ENCODE peak calls at places on chromosomes 3 and 15, in four cellular contexts. H is HepG2, I is HCT116, E is K562. R is an unnamed sample. For H3K36me3, the result is how much of the 10 kb centered on the place peaks cover.

GRCh38 chr3:18100126-18100525 is 325.0 kb downstream of the SATB1 start:
- DNase-seq in H (no peak), I (no peak), E (no peak), R (no peak)

GRCh38 chr15:47769166-47769565 is 51.9 kb downstream of the SEMA6D start:
- DNase-seq in H (no peak), I (no peak), E (no peak), R (no peak)

GRCh38 chr15:25067725-25068309 is 113.0 kb downstream of the SNRPN start:
- DNase-seq in H (no peak), I (no peak), E (no peak), R (no peak)

GRCh38 chr3:184005981-184006507 is 11.6 kb downstream of the ABCC5 start:
- DNase-seq in H (no peak), I (peak), E (peak), R (no peak)

GRCh38 chr15:70539912-70540520 is 223.3 kb downstream of the UACA start:
- DNase-seq in H (no peak), I (no peak), E (no peak), R (no peak)

GRCh38 chr15:75606711-75607684 is 18.5 kb downstream of the SNUPN start:
- DNase-seq in H (no peak), I (no peak), E (peak), R (no peak)

GRCh38 chr15:39939487-39940452 is 5.9 kb downstream of the EIF2AK4 start:
- DNase-seq in H (no peak), I (no peak), E (no peak), R (no peak)

GRCh38 chr3:47860206-47860605 is 57.3 kb downstream of the DHX30 start:
- DNase-seq in H (no peak), I (no peak), E (no peak), R (no peak)

GRCh38 chr3:40054568-40055222 is 245.3 kb downstream of the MYRIP start:
- DNase-seq in H (no peak), I (no peak), E (no peak), R (no peak)

GRCh38 chr3:186059192-186059591 is 49.7 kb downstream of the ETV5 start:
- DNase-seq in H (no peak), I (no peak), E (no peak), R (no peak)

GRCh38 chr3:178155521-178155920 is 380.7 kb upstream of the KCNMB2 start:
- DNase-seq in H (no peak), I (no peak), E (no peak), R (no peak)

DNA sequence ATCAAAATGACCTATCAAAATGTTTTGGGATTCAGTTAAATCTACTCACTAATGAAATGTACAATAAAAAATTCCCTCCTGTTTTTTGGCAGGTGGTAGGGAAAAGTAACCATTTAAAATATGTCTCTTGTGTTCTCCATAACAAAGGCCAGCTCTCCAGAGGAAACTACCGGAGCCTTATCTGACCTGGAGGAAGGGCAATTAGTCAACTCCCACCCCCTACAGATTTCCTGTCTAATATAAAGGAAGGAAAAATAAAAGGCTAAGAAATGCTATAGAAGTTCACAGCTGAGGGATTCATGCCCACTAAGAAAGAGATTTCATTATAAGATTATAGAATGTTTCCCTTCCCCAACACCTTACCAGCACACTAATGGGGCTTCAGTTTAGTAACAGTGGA is 376.5 kb upstream of the KCNMB2 start:
- DNase-seq in H (no peak), I (no peak), E (no peak), R (no peak)
- H3K27ac ChIP-seq in H (no peak), I (no peak), E (no peak), R (no peak)

DNA sequence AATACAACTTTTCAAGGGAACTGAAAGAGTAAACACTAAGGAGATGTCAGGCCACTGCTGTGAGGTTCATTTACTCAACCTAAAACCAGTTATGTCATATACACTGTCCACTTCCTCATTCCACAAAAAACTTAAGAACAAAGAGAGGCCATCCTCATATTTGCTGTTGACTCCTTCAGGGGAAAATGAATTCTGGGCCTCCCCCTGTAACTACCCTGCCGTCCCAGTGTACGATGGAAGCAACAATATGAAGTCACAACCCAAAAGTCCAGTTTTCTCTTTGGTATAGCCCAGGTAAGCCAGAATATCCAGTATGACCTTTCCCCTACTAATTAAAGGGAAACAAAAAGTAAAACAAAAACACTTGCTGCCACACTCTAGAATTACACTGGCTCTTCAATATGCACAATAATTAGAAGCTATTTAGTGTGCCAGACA is 16.2 kb downstream of the CEP152 start:
- DNase-seq in H (no peak), I (no peak), E (no peak), R (no peak)
- H3K36me3 ChIP-seq in H (under half), I (under half), E (half or more), R (under half)

GRCh38 chr3:58419782-58420512 is 13.7 kb downstream of the PDHB start:
- DNase-seq in H (no peak), I (no peak), E (no peak), R (no peak)
- TF ChIP-seq TCF7L2 in H (no peak), I (no peak), E (no peak), R (no peak)

GRCh38 chr3:10474847-10475246 is 30.5 kb downstream of the ATP2B2 start:
- DNase-seq in H (no peak), I (no peak), E (no peak), R (no peak)
- H3K27ac ChIP-seq in H (no peak), I (no peak), E (no peak), R (no peak)

GRCh38 chr15:90979582-90979981 is 14.8 kb downstream of the PRC1 start:
- DNase-seq in H (no peak), I (no peak), E (no peak), R (no peak)

GRCh38 chr15:90986790-90987507 is 7.4 kb downstream of the PRC1 start:
- DNase-seq in H (no peak), I (no peak), E (no peak), R (no peak)

GRCh38 chr15:90982135-90982534 is 12.2 kb downstream of the PRC1 start:
- DNase-seq in H (no peak), I (no peak), E (no peak), R (no peak)

GRCh38 chr15:90987561-90988141 is 6.7 kb downstream of the PRC1 start:
- DNase-seq in H (no peak), I (no peak), E (no peak), R (no peak)

GRCh38 chr15:90981681-90982080 is 12.7 kb downstream of the PRC1 start:
- DNase-seq in H (no peak), I (no peak), E (no peak), R (no peak)
- H3K36me3 ChIP-seq in H (half or more), I (half or more), E (half or more), R (under half)

GRCh38 chr3:141828487-141829284 is 47.8 kb upstream of the ATP1B3 start:
- DNase-seq in H (no peak), I (no peak), E (no peak), R (no peak)

GRCh38 chr3:141835557-141836224 is 40.8 kb upstream of the ATP1B3 start:
- DNase-seq in H (no peak), I (no peak), E (no peak), R (no peak)

GRCh38 chr3:141834296-141834695 is 42.1 kb upstream of the ATP1B3 start:
- DNase-seq in H (no peak), I (no peak), E (no peak), R (no peak)

GRCh38 chr3:141825216-141826011 is 51.0 kb upstream of the ATP1B3 start:
- DNase-seq in H (no peak), I (no peak), E (no peak), R (no peak)

DNA sequence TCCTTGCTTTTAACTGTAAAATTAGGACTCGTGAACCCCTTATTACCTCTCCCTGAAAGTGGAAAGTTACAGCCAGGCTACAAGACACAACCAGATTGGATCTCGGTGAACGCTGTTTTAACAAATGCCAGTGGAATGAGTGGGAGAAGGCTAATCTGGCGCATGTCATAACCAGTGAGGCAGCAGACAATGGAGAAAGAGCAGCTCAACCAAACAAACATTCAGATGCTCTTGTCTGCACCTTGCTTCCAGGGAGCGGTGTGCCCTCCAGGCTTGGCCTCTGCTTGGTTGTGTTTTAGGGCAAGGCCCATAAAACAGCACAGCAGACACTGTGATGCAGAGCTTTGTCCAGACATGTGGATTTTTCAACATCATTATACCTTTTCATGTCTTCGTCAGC is 45.9 kb upstream of the ATP1B3 start:
- DNase-seq in H (no peak), I (no peak), E (no peak), R (no peak)
- TF ChIP-seq TCF7L2 in H (no peak), I (no peak), E (no peak), R (no peak)

GRCh38 chr15:85581495-85581894 is 201.1 kb downstream of the AKAP13 start:
- DNase-seq in H (no peak), I (no peak), E (no peak), R (no peak)

GRCh38 chr15:85580914-85581313 is 200.5 kb downstream of the AKAP13 start:
- DNase-seq in H (no peak), I (no peak), E (no peak), R (no peak)

GRCh38 chr15:85582719-85583089 is 202.3 kb downstream of the AKAP13 start:
- DNase-seq in H (no peak), I (no peak), E (peak), R (no peak)

GRCh38 chr15:85583404-85584390 is 203.3 kb downstream of the AKAP13 start:
- DNase-seq in H (no peak), I (peak), E (no peak), R (no peak)

GRCh38 chr15:85582076-85582718 is 201.8 kb downstream of the AKAP13 start:
- DNase-seq in H (no peak), I (no peak), E (no peak), R (no peak)
- H3K27ac ChIP-seq in H (no peak), I (no peak), E (no peak), R (no peak)

DNA sequence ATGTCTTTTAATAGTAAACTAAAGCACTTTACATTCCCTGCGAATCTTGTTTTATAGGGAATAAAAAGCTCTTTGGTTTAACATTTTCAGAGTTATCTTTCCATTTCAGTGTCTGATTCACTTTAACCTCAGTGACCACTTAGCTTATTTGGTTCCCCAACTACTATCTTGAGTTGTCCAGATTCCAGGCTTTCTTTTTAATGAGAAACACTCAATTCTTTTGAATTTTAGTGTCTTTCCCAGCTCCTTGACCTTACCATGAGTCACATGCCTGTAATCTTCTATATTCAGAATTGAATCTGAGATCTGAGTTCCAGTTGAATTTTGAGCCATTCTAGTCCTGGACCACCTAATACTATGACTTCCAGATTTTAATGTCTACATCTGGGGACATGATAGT is 144.4 kb downstream of the KCNAB1 start:
- DNase-seq in H (no peak), I (no peak), E (no peak), R (no peak)
- H3K36me3 ChIP-seq in H (under half), I (under half), E (under half), R (under half)

GRCh38 chr3:85476891-85477495 is 518.2 kb downstream of the CADM2 start:
- DNase-seq in H (no peak), I (no peak), E (no peak), R (no peak)
- TF ChIP-seq TCF7L2 in H (no peak), I (no peak), E (no peak), R (no peak)

GRCh38 chr3:28050895-28051294 is 190.5 kb upstream of the CMC1 start:
- DNase-seq in H (peak), I (peak), E (peak), R (peak)
- H3K27ac ChIP-seq in H (no peak), I (no peak), E (no peak), R (no peak)